ENCODE peak calls at places on chromosome 22, in nine cellular contexts. One of them, this sample, is unnamed.

GRCh38 chr22:44524806-44525205 is 26.8 kb upstream of the RTL6 start:
- DNase-seq in CD8-positive, alpha-beta memory T cell: no peak
- DNase-seq in H9: peak; percentile 5
- DNase-seq in activated CD8-positive, alpha-beta T cell treated with anti-CD3 and anti-CD28 coated beads for 36 hours: no peak
- DNase-seq in myocyte: peak; percentile 20
- DNase-seq in prostate gland: no peak
- DNase-seq in foreskin fibroblast: peak; percentile 4
- DNase-seq in heart right ventricle: no peak
- DNase-seq in pancreas: no peak
- DNase-seq in this sample: no peak

GRCh38 chr22:39306456-39307361 is 12.7 kb downstream of the RPL3 start:
- DNase-seq in CD8-positive, alpha-beta memory T cell: peak; percentile 27
- DNase-seq in H9: peak; percentile 74
- DNase-seq in activated CD8-positive, alpha-beta T cell treated with anti-CD3 and anti-CD28 coated beads for 36 hours: peak; percentile 77
- DNase-seq in myocyte: peak; percentile 44
- DNase-seq in prostate gland: no peak
- DNase-seq in foreskin fibroblast: peak; percentile 34
- DNase-seq in heart right ventricle: peak; percentile 47
- DNase-seq in pancreas: no peak
- DNase-seq in this sample: peak; percentile 85

GRCh38 chr22:39943366-39943765 is 16.8 kb upstream of the TMA7B start:
- DNase-seq in CD8-positive, alpha-beta memory T cell: no peak
- DNase-seq in H9: peak; percentile 83
- DNase-seq in activated CD8-positive, alpha-beta T cell treated with anti-CD3 and anti-CD28 coated beads for 36 hours: peak; percentile 85
- DNase-seq in myocyte: no peak
- DNase-seq in prostate gland: no peak
- DNase-seq in foreskin fibroblast: no peak
- DNase-seq in heart right ventricle: no peak
- DNase-seq in pancreas: no peak
- DNase-seq in this sample: no peak

GRCh38 chr22:41899992-41900651 is 14.8 kb downstream of the SHISA8 start:
- DNase-seq in CD8-positive, alpha-beta memory T cell: no peak
- DNase-seq in H9: no peak
- DNase-seq in activated CD8-positive, alpha-beta T cell treated with anti-CD3 and anti-CD28 coated beads for 36 hours: no peak
- DNase-seq in myocyte: peak; percentile 69
- DNase-seq in prostate gland: no peak
- DNase-seq in foreskin fibroblast: no peak
- DNase-seq in heart right ventricle: no peak
- DNase-seq in pancreas: no peak
- DNase-seq in this sample: no peak

GRCh38 chr22:17403906-17404305 is 34.6 kb downstream of the CECR2 start:
- DNase-seq in CD8-positive, alpha-beta memory T cell: no peak
- DNase-seq in H9: no peak
- DNase-seq in activated CD8-positive, alpha-beta T cell treated with anti-CD3 and anti-CD28 coated beads for 36 hours: no peak
- DNase-seq in myocyte: peak; percentile 40
- DNase-seq in prostate gland: no peak
- DNase-seq in foreskin fibroblast: no peak
- DNase-seq in heart right ventricle: no peak
- DNase-seq in pancreas: no peak
- DNase-seq in this sample: no peak

GRCh38 chr22:22908941-22909604 is 21.5 kb downstream of the IGLL5 start:
- DNase-seq in CD8-positive, alpha-beta memory T cell: no peak
- DNase-seq in H9: no peak
- DNase-seq in activated CD8-positive, alpha-beta T cell treated with anti-CD3 and anti-CD28 coated beads for 36 hours: no peak
- DNase-seq in myocyte: no peak
- DNase-seq in prostate gland: no peak
- DNase-seq in foreskin fibroblast: no peak
- DNase-seq in heart right ventricle: no peak
- DNase-seq in pancreas: no peak
- DNase-seq in this sample: no peak

GRCh38 chr22:38353142-38353629 is 36.0 kb upstream of the CSNK1E start:
- DNase-seq in CD8-positive, alpha-beta memory T cell: peak; percentile 57
- DNase-seq in H9: peak; percentile 80
- DNase-seq in activated CD8-positive, alpha-beta T cell treated with anti-CD3 and anti-CD28 coated beads for 36 hours: peak; percentile 67
- DNase-seq in myocyte: peak; percentile 50
- DNase-seq in prostate gland: peak; percentile 40
- DNase-seq in foreskin fibroblast: peak; percentile 81
- DNase-seq in heart right ventricle: peak; percentile 80
- DNase-seq in pancreas: peak; percentile 47
- DNase-seq in this sample: peak; percentile 61

GRCh38 chr22:36687516-36687915 is 16.0 kb downstream of the CACNG2 start:
- DNase-seq in CD8-positive, alpha-beta memory T cell: no peak
- DNase-seq in H9: no peak
- DNase-seq in activated CD8-positive, alpha-beta T cell treated with anti-CD3 and anti-CD28 coated beads for 36 hours: no peak
- DNase-seq in myocyte: no peak
- DNase-seq in prostate gland: no peak
- DNase-seq in foreskin fibroblast: no peak
- DNase-seq in heart right ventricle: no peak
- DNase-seq in pancreas: no peak
- DNase-seq in this sample: no peak

GRCh38 chr22:30943368-30943767 is 25.2 kb downstream of the MORC2 start:
- DNase-seq in CD8-positive, alpha-beta memory T cell: peak; percentile 47
- DNase-seq in H9: no peak
- DNase-seq in activated CD8-positive, alpha-beta T cell treated with anti-CD3 and anti-CD28 coated beads for 36 hours: peak; percentile 68
- DNase-seq in myocyte: no peak
- DNase-seq in prostate gland: no peak
- DNase-seq in foreskin fibroblast: no peak
- DNase-seq in heart right ventricle: no peak
- DNase-seq in pancreas: no peak
- DNase-seq in this sample: no peak

GRCh38 chr22:33405194-33405593 is 347.0 kb upstream of the SYN3 start:
- DNase-seq in CD8-positive, alpha-beta memory T cell: no peak
- DNase-seq in H9: no peak
- DNase-seq in activated CD8-positive, alpha-beta T cell treated with anti-CD3 and anti-CD28 coated beads for 36 hours: no peak
- DNase-seq in myocyte: peak; percentile 47
- DNase-seq in prostate gland: no peak
- DNase-seq in foreskin fibroblast: no peak
- DNase-seq in heart right ventricle: no peak
- DNase-seq in pancreas: no peak
- DNase-seq in this sample: no peak

GRCh38 chr22:17969732-17970131 is 54.6 kb downstream of the MICAL3 start:
- DNase-seq in CD8-positive, alpha-beta memory T cell: no peak
- DNase-seq in H9: no peak
- DNase-seq in activated CD8-positive, alpha-beta T cell treated with anti-CD3 and anti-CD28 coated beads for 36 hours: no peak
- DNase-seq in myocyte: peak; percentile 58
- DNase-seq in prostate gland: no peak
- DNase-seq in foreskin fibroblast: peak; percentile 94
- DNase-seq in heart right ventricle: peak; percentile 49
- DNase-seq in pancreas: no peak
- DNase-seq in this sample: peak; percentile 97

GRCh38 chr22:31948002-31948401 is 3.7 kb downstream of the YWHAH start:
- DNase-seq in CD8-positive, alpha-beta memory T cell: no peak
- DNase-seq in H9: no peak
- DNase-seq in activated CD8-positive, alpha-beta T cell treated with anti-CD3 and anti-CD28 coated beads for 36 hours: no peak
- DNase-seq in myocyte: no peak
- DNase-seq in prostate gland: no peak
- DNase-seq in foreskin fibroblast: no peak
- DNase-seq in heart right ventricle: no peak
- DNase-seq in pancreas: peak; percentile 50
- DNase-seq in this sample: no peak

GRCh38 chr22:23836692-23837495 is 1.9 kb downstream of the DERL3 start:
- DNase-seq in CD8-positive, alpha-beta memory T cell: no peak
- DNase-seq in H9: no peak
- DNase-seq in activated CD8-positive, alpha-beta T cell treated with anti-CD3 and anti-CD28 coated beads for 36 hours: no peak
- DNase-seq in myocyte: no peak
- DNase-seq in prostate gland: no peak
- DNase-seq in foreskin fibroblast: no peak
- DNase-seq in heart right ventricle: no peak
- DNase-seq in pancreas: no peak
- DNase-seq in this sample: no peak

GRCh38 chr22:45804986-45805325 is 133.3 kb downstream of the ATXN10 start:
- DNase-seq in CD8-positive, alpha-beta memory T cell: no peak
- DNase-seq in H9: no peak
- DNase-seq in activated CD8-positive, alpha-beta T cell treated with anti-CD3 and anti-CD28 coated beads for 36 hours: no peak
- DNase-seq in myocyte: peak; percentile 95
- DNase-seq in prostate gland: no peak
- DNase-seq in foreskin fibroblast: peak; percentile 94
- DNase-seq in heart right ventricle: no peak
- DNase-seq in pancreas: no peak
- DNase-seq in this sample: peak; percentile 69